ENCODE peak calls at places on chromosome 13, in seven cellular contexts. K is transverse colon, U is upper lobe of right lung, O is Panc1, I is stomach, A is endodermal cell, T is adrenal gland. D is an unnamed sample.

GRCh38 chr13:105929486-105929885 is 606.0 kb downstream of the EFNB2 start:
- DNase-seq in T (no peak), A (no peak), U (no peak), O (no peak), I (no peak), K (no peak), D (no peak)

GRCh38 chr13:33236021-33236420 is 49.5 kb downstream of the STARD13 start:
- DNase-seq in T (no peak), O (no peak), I (no peak), K (no peak), U (no peak), A (no peak), D (no peak)

GRCh38 chr13:113854238-113855011 is 9.5 kb downstream of the GAS6 start:
- DNase-seq in U (no peak), A (peak; percentile 54), O (no peak), K (no peak), I (no peak), T (peak; percentile 47), D (peak; percentile 41)

GRCh38 chr13:69970521-69970920 is 137.1 kb upstream of the ATXN8OS start:
- DNase-seq in K (no peak), A (peak; percentile 49), T (no peak), I (no peak), U (no peak), O (no peak), D (no peak)

GRCh38 chr13:99871249-99871898 is 100.2 kb downstream of the ZIC5 start:
- DNase-seq in T (no peak), I (no peak), A (peak; percentile 22), K (no peak), O (no peak), U (no peak), D (no peak)

GRCh38 chr13:113954046-113954841 is 19.6 kb downstream of the C13orf46 start:
- DNase-seq in K (no peak), U (no peak), T (no peak), O (no peak), I (no peak), A (no peak), D (no peak)

GRCh38 chr13:29835280-29836061 is 14.9 kb downstream of the UBL3 start:
- DNase-seq in U (no peak), A (peak; percentile 58), K (no peak), O (no peak), T (no peak), I (no peak), D (no peak)

GRCh38 chr13:50915562-50915961 is 6.0 kb downstream of the RNASEH2B start:
- DNase-seq in T (no peak), O (no peak), I (no peak), A (no peak), U (no peak), K (no peak), D (no peak)

GRCh38 chr13:69389899-69390298 is 717.7 kb upstream of the ATXN8OS start:
- DNase-seq in O (no peak), A (no peak), U (no peak), I (no peak), T (no peak), K (no peak), D (no peak)

GRCh38 chr13:21996049-21996448 is 325.2 kb downstream of the FGF9 start:
- DNase-seq in K (no peak), I (no peak), T (no peak), A (no peak), O (no peak), U (no peak), D (no peak)

GRCh38 chr13:21625366-21625765 is 21.4 kb upstream of the MICU2 start:
- DNase-seq in U (no peak), T (peak; percentile 36), O (no peak), I (no peak), A (no peak), K (peak; percentile 19), D (no peak)

GRCh38 chr13:105665284-105665683 is 870.2 kb downstream of the EFNB2 start:
- DNase-seq in K (no peak), A (no peak), I (no peak), U (no peak), O (no peak), T (no peak), D (no peak)

DNA sequence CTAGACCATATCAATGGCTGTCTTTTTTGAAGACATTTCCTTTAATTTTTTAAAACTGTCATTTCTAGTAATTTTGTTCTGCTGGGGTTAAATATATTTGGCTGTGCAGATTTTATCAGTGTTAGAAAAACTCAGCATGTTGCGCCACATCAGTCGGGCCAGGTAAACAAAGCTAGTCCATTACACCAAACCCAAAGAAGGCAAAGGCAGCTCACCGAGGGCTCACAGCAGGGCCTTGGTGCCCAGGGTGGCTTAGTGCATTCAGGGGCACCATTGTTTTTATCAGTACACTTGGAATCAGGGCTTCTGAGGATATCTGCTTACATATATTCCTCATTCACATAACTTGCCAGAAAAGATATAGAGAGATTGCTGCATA is 22.2 kb downstream of the SPATA13 start:
- DNase-seq in T (no peak), K (no peak), O (no peak), U (no peak), I (no peak), A (no peak), D (no peak)
- H3K27ac ChIP-seq in T (no peak overlapping the region), K (peak overlapping the region; percentile 85), O (no peak overlapping the region), U (no peak overlapping the region), I (peak overlapping the region; percentile 14), A (no peak overlapping the region), D (peak overlapping the region; percentile 91)

DNA sequence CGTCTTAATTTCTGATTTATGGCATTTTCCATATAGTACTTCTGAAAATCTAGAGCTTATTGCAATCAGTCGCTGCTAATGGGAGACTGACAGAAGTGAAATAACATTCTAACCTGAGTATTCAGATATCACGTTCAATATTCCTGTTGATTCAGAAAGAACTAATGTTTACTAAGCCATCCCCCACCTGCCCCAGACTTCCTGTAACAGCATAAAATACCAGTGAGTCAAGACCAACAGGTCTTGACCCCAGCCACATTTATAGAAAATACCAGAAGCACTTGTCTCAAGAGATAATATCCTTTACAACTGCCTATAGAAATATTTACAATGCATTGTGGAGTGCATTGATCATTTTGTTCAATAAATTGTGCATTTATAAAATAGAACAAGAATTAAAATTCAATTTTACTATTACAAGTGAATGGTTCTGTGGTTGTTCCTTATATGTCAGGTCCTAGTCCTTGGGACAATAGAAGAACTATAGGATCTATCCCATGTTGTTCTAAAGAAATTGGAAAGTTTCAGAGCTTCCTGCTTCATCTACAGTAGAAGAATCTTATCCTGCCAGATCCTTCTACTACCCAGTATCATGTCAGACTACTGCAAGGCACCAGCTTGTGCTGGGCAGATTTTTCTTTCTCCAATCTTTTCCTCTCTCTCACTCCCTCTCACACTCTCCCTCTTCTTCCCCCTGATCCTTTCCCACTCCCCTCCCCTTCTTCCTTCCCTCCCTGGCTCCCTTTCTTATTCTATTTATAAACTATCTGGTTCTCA is 630.0 kb downstream of the DIAPH3 start:
- DNase-seq in O (peak; percentile 20), I (no peak), U (no peak), K (no peak), A (no peak), T (no peak), D (no peak)
- H3K4me1 ChIP-seq in O (no peaks in the 10 kb centered on the region), I (peaks cover 10% of the 10 kb centered on the region), U (peaks cover 5% of the 10 kb centered on the region), K (no peaks in the 10 kb centered on the region), A (peaks cover 14% of the 10 kb centered on the region), T (peaks cover 7% of the 10 kb centered on the region), D (no peaks in the 10 kb centered on the region)

GRCh38 chr13:101978546-101979315 is 423.1 kb downstream of the FGF14 start:
- DNase-seq in A (peak; percentile 43), K (no peak), O (no peak), I (no peak), T (no peak), U (no peak), D (no peak)
- H3K27ac ChIP-seq in A (no peak overlapping the region), K (no peak overlapping the region), O (no peak overlapping the region), I (no peak overlapping the region), T (no peak overlapping the region), U (no peak overlapping the region), D (no peak overlapping the region)

GRCh38 chr13:110125613-110126272 is 181.2 kb downstream of the COL4A1 start:
- DNase-seq in A (no peak), K (no peak), U (no peak), O (no peak), T (no peak), I (no peak), D (no peak)
- H3K4me1 ChIP-seq in A (peaks cover 7% of the 10 kb centered on the region), K (peaks cover 5% of the 10 kb centered on the region), U (peaks cover 17% of the 10 kb centered on the region), O (no peaks in the 10 kb centered on the region), T (peaks cover 13% of the 10 kb centered on the region), I (peaks cover 8% of the 10 kb centered on the region), D (no peaks in the 10 kb centered on the region)

GRCh38 chr13:98533912-98534311 is 43.0 kb downstream of the STK24 start:
- DNase-seq in I (no peak), K (no peak), A (no peak), T (no peak), O (no peak), U (no peak), D (no peak)

GRCh38 chr13:98536729-98537128 is 40.2 kb downstream of the STK24 start:
- DNase-seq in A (no peak), O (no peak), U (peak; percentile 52), K (no peak), T (no peak), I (no peak), D (no peak)

GRCh38 chr13:98537306-98537705 is 39.6 kb downstream of the STK24 start:
- DNase-seq in A (no peak), O (no peak), I (no peak), U (peak; percentile 51), K (no peak), T (no peak), D (no peak)

GRCh38 chr13:98535501-98536357 is 41.2 kb downstream of the STK24 start:
- DNase-seq in T (no peak), A (no peak), K (no peak), I (no peak), U (no peak), O (no peak), D (no peak)

GRCh38 chr13:98534821-98535220 is 42.1 kb downstream of the STK24 start:
- DNase-seq in O (no peak), T (no peak), K (no peak), I (no peak), U (no peak), A (no peak), D (no peak)
- H3K27ac ChIP-seq in O (no peak overlapping the region), T (no peak overlapping the region), K (no peak overlapping the region), I (no peak overlapping the region), U (no peak overlapping the region), A (no peak overlapping the region), D (no peak overlapping the region)

GRCh38 chr13:46369506-46370268 is 17.4 kb downstream of the RUBCNL start:
- DNase-seq in K (no peak), O (no peak), I (no peak), U (no peak), A (no peak), T (no peak), D (no peak)
- H3K4me1 ChIP-seq in K (peaks cover 27% of the 10 kb centered on the region), O (no peaks in the 10 kb centered on the region), I (no peaks in the 10 kb centered on the region), U (peaks cover 15% of the 10 kb centered on the region), A (no peaks in the 10 kb centered on the region), T (no peaks in the 10 kb centered on the region), D (peaks cover 20% of the 10 kb centered on the region)

D was measured in Peyer's patch.